ENCODE peak calls at places on chromosomes 16 and 17, in nine cellular contexts. One of them, this sample, is unnamed. For H3K27me3, the result is how much of the 10 kb centered on the place peaks cover.

GRCh38 chr17:82301916-82302497 is 15.4 kb downstream of the CD7 start:
- DNase-seq in heart left ventricle: no peak
- DNase-seq in IMR-90: no peak
- DNase-seq in Peyer's patch: no peak
- DNase-seq in HCT116: no peak
- DNase-seq in K562: no peak
- DNase-seq in body of pancreas: no peak
- DNase-seq in uterus: no peak
- DNase-seq in testis: no peak
- DNase-seq in this sample: no peak

GRCh38 chr17:82732118-82732743 is 3.2 kb upstream of the FN3K start:
- DNase-seq in heart left ventricle: no peak
- DNase-seq in IMR-90: no peak
- DNase-seq in Peyer's patch: no peak
- DNase-seq in HCT116: no peak
- DNase-seq in K562: no peak
- DNase-seq in body of pancreas: no peak
- DNase-seq in uterus: no peak
- DNase-seq in testis: no peak
- DNase-seq in this sample: no peak

GRCh38 chr16:77143364-77143763 is 47.6 kb upstream of the MON1B start:
- DNase-seq in heart left ventricle: no peak
- DNase-seq in IMR-90: no peak
- DNase-seq in Peyer's patch: no peak
- DNase-seq in HCT116: no peak
- DNase-seq in K562: no peak
- DNase-seq in body of pancreas: no peak
- DNase-seq in uterus: no peak
- DNase-seq in testis: no peak
- DNase-seq in this sample: no peak

GRCh38 chr17:17140590-17140980 is 65.5 kb downstream of the PLD6 start:
- DNase-seq in heart left ventricle: no peak
- DNase-seq in IMR-90: peak
- DNase-seq in Peyer's patch: no peak
- DNase-seq in HCT116: no peak
- DNase-seq in K562: no peak
- DNase-seq in body of pancreas: no peak
- DNase-seq in uterus: no peak
- DNase-seq in testis: no peak
- DNase-seq in this sample: no peak

GRCh38 chr16:72042157-72042660 is 12.1 kb upstream of the HP start:
- DNase-seq in heart left ventricle: no peak
- DNase-seq in IMR-90: no peak
- DNase-seq in Peyer's patch: no peak
- DNase-seq in HCT116: no peak
- DNase-seq in K562: no peak
- DNase-seq in body of pancreas: peak
- DNase-seq in uterus: no peak
- DNase-seq in testis: no peak
- DNase-seq in this sample: no peak

GRCh38 chr16:56767018-56767417 is 37.1 kb downstream of the NUP93 start:
- DNase-seq in heart left ventricle: no peak
- DNase-seq in IMR-90: no peak
- DNase-seq in Peyer's patch: no peak
- DNase-seq in HCT116: no peak
- DNase-seq in K562: no peak
- DNase-seq in body of pancreas: no peak
- DNase-seq in uterus: no peak
- DNase-seq in testis: no peak
- DNase-seq in this sample: no peak

GRCh38 chr16:72189865-72190371 is 18.0 kb upstream of the PMFBP1 start:
- DNase-seq in heart left ventricle: no peak
- DNase-seq in IMR-90: peak
- DNase-seq in Peyer's patch: no peak
- DNase-seq in HCT116: no peak
- DNase-seq in K562: no peak
- DNase-seq in body of pancreas: no peak
- DNase-seq in uterus: no peak
- DNase-seq in testis: peak
- DNase-seq in this sample: no peak

GRCh38 chr17:29190808-29191207 is 10.6 kb upstream of the MYO18A start:
- DNase-seq in heart left ventricle: no peak
- DNase-seq in IMR-90: no peak
- DNase-seq in Peyer's patch: no peak
- DNase-seq in HCT116: no peak
- DNase-seq in K562: no peak
- DNase-seq in body of pancreas: no peak
- DNase-seq in uterus: no peak
- DNase-seq in testis: no peak
- DNase-seq in this sample: no peak

GRCh38 chr16:1257561-1258217 is 1.8 kb downstream of the TPSD1 start:
- DNase-seq in heart left ventricle: peak
- DNase-seq in IMR-90: no peak
- DNase-seq in Peyer's patch: no peak
- DNase-seq in HCT116: no peak
- DNase-seq in K562: no peak
- DNase-seq in body of pancreas: no peak
- DNase-seq in uterus: no peak
- DNase-seq in testis: no peak
- DNase-seq in this sample: no peak

GRCh38 chr16:28163699-28164584 is 47.8 kb downstream of the XPO6 start:
- DNase-seq in heart left ventricle: no peak
- DNase-seq in IMR-90: peak
- DNase-seq in Peyer's patch: no peak
- DNase-seq in HCT116: no peak
- DNase-seq in K562: no peak
- DNase-seq in body of pancreas: no peak
- DNase-seq in uterus: no peak
- DNase-seq in testis: no peak
- DNase-seq in this sample: no peak

GRCh38 chr16:26642047-26642664 is 424.6 kb upstream of the C16orf82 start:
- DNase-seq in heart left ventricle: no peak
- DNase-seq in IMR-90: no peak
- DNase-seq in Peyer's patch: no peak
- DNase-seq in HCT116: no peak
- DNase-seq in K562: no peak
- DNase-seq in body of pancreas: no peak
- DNase-seq in uterus: no peak
- DNase-seq in testis: no peak
- DNase-seq in this sample: no peak

DNA sequence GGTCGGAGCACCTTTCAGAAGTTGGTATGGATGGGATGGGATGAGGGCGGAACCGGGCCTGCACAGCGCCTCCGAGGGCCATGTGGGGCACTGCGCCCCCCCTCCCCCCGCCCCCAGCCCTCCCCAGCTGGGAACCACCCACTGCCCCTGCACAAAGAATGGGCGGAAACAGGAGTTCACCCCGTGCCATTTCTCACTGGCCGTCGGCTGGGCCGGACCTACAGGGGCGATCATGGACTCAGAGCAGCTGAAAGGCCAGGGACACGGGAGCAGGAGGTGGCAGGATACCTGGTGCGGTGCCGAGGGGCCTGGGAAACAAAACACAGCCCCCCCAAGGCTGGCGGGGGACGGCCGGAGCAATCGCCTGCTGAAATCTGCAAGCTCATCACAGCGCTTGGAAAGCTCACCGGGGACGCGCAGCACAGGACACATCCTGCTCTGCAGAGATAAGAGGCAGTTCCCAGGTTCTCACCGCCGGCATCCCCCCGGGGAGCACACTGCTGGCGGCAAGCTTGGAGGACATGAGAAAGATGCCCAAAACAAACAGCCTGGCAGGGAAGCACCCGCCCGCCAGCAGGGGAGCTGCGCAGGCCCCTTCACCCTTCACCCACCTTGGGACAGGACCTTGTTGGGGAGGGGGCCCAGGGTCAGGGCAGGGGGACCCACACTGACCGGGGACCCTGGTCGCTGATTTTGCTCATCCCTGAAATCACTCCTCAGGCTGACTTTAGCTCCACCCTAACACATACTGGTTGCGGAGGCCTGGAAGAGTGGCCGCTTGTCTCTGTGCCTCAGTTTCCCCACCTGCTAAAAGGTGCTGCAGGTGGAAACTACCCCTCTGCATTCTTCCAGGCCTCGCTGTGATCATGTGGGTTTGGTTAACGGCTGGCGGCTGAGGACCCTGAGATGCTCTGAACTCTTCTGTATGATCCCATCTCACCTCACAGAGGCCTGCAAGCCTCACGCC is 263.9 kb downstream of the C16orf95 start:
- DNase-seq in heart left ventricle: no peak
- DNase-seq in IMR-90: no peak
- DNase-seq in Peyer's patch: no peak
- DNase-seq in HCT116: no peak
- DNase-seq in K562: peak
- DNase-seq in body of pancreas: no peak
- DNase-seq in uterus: no peak
- DNase-seq in testis: no peak
- DNase-seq in this sample: no peak
- H3K27me3 ChIP-seq in heart left ventricle: under half
- H3K27me3 ChIP-seq in IMR-90: under half
- H3K27me3 ChIP-seq in Peyer's patch: under half
- H3K27me3 ChIP-seq in HCT116: under half
- H3K27me3 ChIP-seq in K562: under half
- H3K27me3 ChIP-seq in body of pancreas: under half
- H3K27me3 ChIP-seq in uterus: under half
- H3K27me3 ChIP-seq in testis: under half
- H3K27me3 ChIP-seq in this sample: under half

GRCh38 chr17:7260601-7261376 is 1.5 kb downstream of the CLDN7 start:
- DNase-seq in heart left ventricle: peak
- DNase-seq in IMR-90: no peak
- DNase-seq in Peyer's patch: peak
- DNase-seq in HCT116: no peak
- DNase-seq in K562: no peak
- DNase-seq in body of pancreas: peak
- DNase-seq in uterus: no peak
- DNase-seq in testis: no peak
- DNase-seq in this sample: no peak
- TF ChIP-seq POLR2A in heart left ventricle: no peak
- TF ChIP-seq POLR2A in IMR-90: no peak
- TF ChIP-seq POLR2A in Peyer's patch: peak
- TF ChIP-seq POLR2A in HCT116: no peak
- TF ChIP-seq POLR2A in K562: peak
- TF ChIP-seq POLR2A in body of pancreas: peak
- TF ChIP-seq POLR2A in uterus: no peak
- TF ChIP-seq POLR2A in testis: no peak
- TF ChIP-seq POLR2A in this sample: no peak

GRCh38 chr17:62892870-62893338 is 73.1 kb upstream of the TANC2 start:
- DNase-seq in heart left ventricle: peak
- DNase-seq in IMR-90: peak
- DNase-seq in Peyer's patch: no peak
- DNase-seq in HCT116: no peak
- DNase-seq in K562: no peak
- DNase-seq in body of pancreas: no peak
- DNase-seq in uterus: no peak
- DNase-seq in testis: no peak
- DNase-seq in this sample: no peak
- H3K27ac ChIP-seq in heart left ventricle: no peak
- H3K27ac ChIP-seq in IMR-90: peak
- H3K27ac ChIP-seq in Peyer's patch: no peak
- H3K27ac ChIP-seq in HCT116: no peak
- H3K27ac ChIP-seq in K562: no peak
- H3K27ac ChIP-seq in body of pancreas: no peak
- H3K27ac ChIP-seq in uterus: no peak
- H3K27ac ChIP-seq in testis: no peak
- H3K27ac ChIP-seq in this sample: peak

GRCh38 chr17:79165756-79166473 is 91.3 kb downstream of the ENGASE start:
- DNase-seq in heart left ventricle: no peak
- DNase-seq in IMR-90: no peak
- DNase-seq in Peyer's patch: no peak
- DNase-seq in HCT116: no peak
- DNase-seq in K562: no peak
- DNase-seq in body of pancreas: no peak
- DNase-seq in uterus: no peak
- DNase-seq in testis: no peak
- DNase-seq in this sample: no peak
- H3K27me3 ChIP-seq in heart left ventricle: under half
- H3K27me3 ChIP-seq in IMR-90: under half
- H3K27me3 ChIP-seq in Peyer's patch: under half
- H3K27me3 ChIP-seq in HCT116: under half
- H3K27me3 ChIP-seq in K562: half or more
- H3K27me3 ChIP-seq in body of pancreas: under half
- H3K27me3 ChIP-seq in uterus: under half
- H3K27me3 ChIP-seq in testis: under half
- H3K27me3 ChIP-seq in this sample: under half

GRCh38 chr16:3264137-3265036 is 8.0 kb upstream of the MEFV start:
- DNase-seq in heart left ventricle: peak
- DNase-seq in IMR-90: peak
- DNase-seq in Peyer's patch: peak
- DNase-seq in HCT116: peak
- DNase-seq in K562: peak
- DNase-seq in body of pancreas: peak
- DNase-seq in uterus: peak
- DNase-seq in testis: peak
- DNase-seq in this sample: peak
- TF ChIP-seq POLR2A in heart left ventricle: peak
- TF ChIP-seq POLR2A in IMR-90: peak
- TF ChIP-seq POLR2A in Peyer's patch: peak
- TF ChIP-seq POLR2A in HCT116: peak
- TF ChIP-seq POLR2A in K562: peak
- TF ChIP-seq POLR2A in body of pancreas: peak
- TF ChIP-seq POLR2A in uterus: peak
- TF ChIP-seq POLR2A in testis: no peak
- TF ChIP-seq POLR2A in this sample: no peak

This sample was measured in esophagus squamous epithelium.